ENCODE peak calls at places on chromosome 16, in seven cellular contexts. Q, S, I, X, T, B and G are unnamed samples.

GRCh38 chr16:89863741-89864391 is 9.5 kb upstream of the TCF25 start:
- DNase-seq in B (peak), T (no peak), I (peak), S (no peak), X (peak), Q (no peak), G (no peak)

GRCh38 chr16:11076259-11077018 is 132.1 kb downstream of the CLEC16A start:
- DNase-seq in S (no peak), X (no peak), I (no peak), B (peak), Q (no peak), T (no peak), G (no peak)

GRCh38 chr16:4320030-4320429 is 4.2 kb downstream of the GLIS2 start:
- DNase-seq in Q (no peak), T (no peak), X (no peak), B (no peak), S (no peak), I (no peak), G (no peak)

GRCh38 chr16:51637744-51638100 is 486.7 kb upstream of the SALL1 start:
- DNase-seq in X (no peak), S (no peak), I (no peak), B (no peak), T (peak), Q (no peak), G (no peak)

GRCh38 chr16:67678354-67679023 is 11.9 kb downstream of the C16orf86 start:
- DNase-seq in X (no peak), S (no peak), T (no peak), Q (peak), I (no peak), B (no peak), G (no peak)

GRCh38 chr16:55055262-55055661 is 124.6 kb downstream of the IRX5 start:
- DNase-seq in X (no peak), T (no peak), S (no peak), B (no peak), Q (no peak), I (no peak), G (no peak)

GRCh38 chr16:13093676-13094075 is 192.3 kb downstream of the SHISA9 start:
- DNase-seq in X (no peak), I (no peak), S (no peak), T (no peak), B (no peak), Q (peak), G (no peak)

GRCh38 chr16:79757163-79757562 is 156.6 kb upstream of the MAF start:
- DNase-seq in S (no peak), T (no peak), B (no peak), I (no peak), X (no peak), Q (no peak), G (no peak)

GRCh38 chr16:11759163-11759834 is 16.6 kb upstream of the TXNDC11 start:
- DNase-seq in I (no peak), X (no peak), T (no peak), Q (no peak), B (no peak), S (no peak), G (no peak)

GRCh38 chr16:86375841-86376240 is 134.5 kb upstream of the FOXF1 start:
- DNase-seq in X (no peak), Q (no peak), S (no peak), T (peak), I (no peak), B (no peak), G (no peak)

GRCh38 chr16:74275031-74275636 is 21.5 kb upstream of the PSMD7 start:
- DNase-seq in Q (no peak), B (no peak), I (no peak), S (no peak), T (peak), X (no peak), G (no peak)

GRCh38 chr16:54673353-54673752 is 257.3 kb upstream of the IRX5 start:
- DNase-seq in S (no peak), B (no peak), I (no peak), Q (no peak), X (no peak), T (no peak), G (no peak)

GRCh38 chr16:48003226-48003907 is 152.4 kb downstream of the ABCC12 start:
- DNase-seq in T (no peak), Q (no peak), S (no peak), I (no peak), X (no peak), B (no peak), G (no peak)

GRCh38 chr16:85506358-85506911 is 106.7 kb upstream of the GSE1 start:
- DNase-seq in Q (no peak), T (no peak), B (no peak), S (no peak), I (no peak), X (no peak), G (no peak)

GRCh38 chr16:87138316-87138715 is 178.9 kb downstream of the C16orf95 start:
- DNase-seq in X (no peak), I (no peak), B (no peak), S (no peak), Q (no peak), T (no peak), G (no peak)

GRCh38 chr16:76787394-76787793 is 403.6 kb upstream of the MON1B start:
- DNase-seq in Q (no peak), X (no peak), S (no peak), I (no peak), B (no peak), T (no peak), G (no peak)

GRCh38 chr16:84652565-84652964 is 4.3 kb downstream of the KLHL36 start:
- DNase-seq in X (peak), B (peak), S (no peak), I (peak), T (no peak), Q (no peak), G (no peak)

GRCh38 chr16:694187-694862 is 4.1 kb upstream of the WDR24 start:
- DNase-seq in S (no peak), I (no peak), Q (no peak), B (no peak), T (no peak), X (no peak), G (no peak)

GRCh38 chr16:48318630-48319029 is 66.6 kb downstream of the SIAH1 start:
- DNase-seq in B (peak), S (no peak), Q (no peak), X (peak), T (peak), I (peak), G (no peak)

GRCh38 chr16:4184038-4184702 is 57.7 kb downstream of the SRL start:
- DNase-seq in T (no peak), I (no peak), B (no peak), S (no peak), Q (no peak), X (no peak), G (no peak)

GRCh38 chr16:8998114-8998513 is 34.4 kb upstream of the USP7 start:
- DNase-seq in T (no peak), Q (no peak), B (no peak), X (no peak), I (no peak), S (no peak), G (no peak)

GRCh38 chr16:680967-681745 is 946 bp downstream of the STUB1 start:
- DNase-seq in B (no peak), X (no peak), Q (no peak), I (no peak), S (no peak), T (peak), G (no peak)

GRCh38 chr16:5447734-5448133 is 350.1 kb upstream of the EEF2KMT start:
- DNase-seq in I (no peak), X (no peak), S (no peak), T (no peak), B (no peak), Q (no peak), G (no peak)

GRCh38 chr16:25045696-25046381 is 30.7 kb upstream of the ARHGAP17 start:
- DNase-seq in S (no peak), Q (no peak), B (no peak), X (no peak), I (no peak), T (peak), G (no peak)

GRCh38 chr16:4463522-4464163 is 10.8 kb downstream of the NMRAL1 start:
- DNase-seq in S (no peak), Q (no peak), X (no peak), I (no peak), T (no peak), B (no peak), G (no peak)

GRCh38 chr16:70610273-70611223 is 35.8 kb upstream of the IL34 start:
- DNase-seq in B (no peak), S (no peak), T (no peak), X (no peak), I (no peak), Q (no peak), G (no peak)

GRCh38 chr16:35734728-35735402 is 2275.5 kb downstream of the TP53TG3F start:
- DNase-seq in T (no peak), B (no peak), Q (no peak), X (no peak), I (no peak), S (no peak), G (peak)

DNA sequence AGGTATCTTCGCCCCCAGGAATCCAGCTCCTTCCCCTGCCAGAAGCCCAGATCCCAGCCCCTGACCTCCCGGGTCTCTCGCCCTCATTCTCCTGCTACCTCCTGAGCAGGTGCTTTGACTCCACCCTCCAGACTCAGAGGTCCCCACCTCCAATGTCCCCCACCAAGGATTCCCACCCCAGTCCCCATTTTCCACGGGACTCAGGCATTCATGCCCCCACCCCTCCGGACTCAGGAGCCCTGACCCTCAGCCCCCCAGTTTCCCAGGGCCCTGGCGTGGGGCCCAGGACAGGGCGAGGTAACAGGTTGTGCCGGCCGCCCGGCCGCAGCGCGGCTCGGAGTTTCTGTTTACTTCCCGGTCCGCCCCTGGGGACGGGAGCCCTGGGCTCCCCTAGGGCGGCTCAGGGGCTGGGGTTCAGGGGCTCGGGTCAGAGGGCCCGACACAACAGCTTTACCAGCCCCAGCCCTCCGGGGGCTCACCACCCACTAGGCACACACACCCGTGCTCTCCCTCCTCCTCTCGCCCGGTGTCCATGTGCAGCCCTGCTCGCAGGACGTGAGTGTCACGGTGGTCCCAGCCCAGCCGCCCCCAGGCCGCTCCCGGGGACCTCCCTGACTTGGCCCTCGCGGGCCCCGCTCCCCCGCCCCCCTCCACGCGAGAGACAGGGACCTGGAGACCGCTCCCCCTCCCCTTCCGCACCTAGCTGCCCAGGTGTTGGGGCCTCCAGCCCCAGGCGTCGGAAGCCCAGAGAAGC is 595 bp downstream of the BICDL2 start:
- DNase-seq in B (no peak), S (no peak), Q (no peak), X (no peak), T (no peak), I (no peak), G (no peak)
- H3K4me3 ChIP-seq in B (no peak), S (peak), Q (peak), X (no peak), T (no peak), I (no peak), G (peak)

GRCh38 chr16:28301620-28302019 is 9.3 kb downstream of the SBK1 start:
- DNase-seq in S (no peak), Q (no peak), I (no peak), X (no peak), B (no peak), T (no peak), G (no peak)

GRCh38 chr16:28298511-28298878 is 6.2 kb downstream of the SBK1 start:
- DNase-seq in S (no peak), X (no peak), B (no peak), Q (no peak), T (no peak), I (no peak), G (no peak)

GRCh38 chr16:28297784-28298510 is 5.6 kb downstream of the SBK1 start:
- DNase-seq in I (no peak), B (no peak), Q (no peak), X (no peak), S (no peak), T (no peak), G (no peak)

GRCh38 chr16:28301154-28301553 is 8.8 kb downstream of the SBK1 start:
- DNase-seq in I (no peak), X (no peak), T (no peak), B (no peak), S (no peak), Q (no peak), G (no peak)

DNA sequence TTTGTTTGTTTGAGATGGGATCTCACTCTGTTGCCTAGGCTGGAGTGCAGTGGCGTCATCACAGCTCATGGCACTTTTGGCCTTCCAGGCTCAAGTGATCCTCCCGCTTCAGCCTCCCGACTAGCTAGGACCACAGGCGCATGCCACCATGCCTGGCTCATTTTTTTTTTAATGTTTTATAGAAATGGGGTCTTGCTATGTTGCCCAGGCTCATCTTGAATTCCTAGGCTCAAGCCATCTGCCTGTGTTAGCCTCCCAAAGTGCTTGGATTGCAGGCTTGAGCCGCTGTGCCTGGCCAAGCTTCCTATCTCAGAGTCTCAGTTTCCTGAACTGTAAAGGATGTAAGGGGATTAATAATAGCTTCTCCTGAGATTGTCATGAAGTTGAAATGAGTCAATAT is 8.0 kb downstream of the SBK1 start:
- DNase-seq in S (no peak), T (no peak), B (no peak), Q (no peak), X (no peak), I (no peak), G (no peak)
- H3K4me3 ChIP-seq in S (no peak), T (no peak), B (no peak), Q (no peak), X (no peak), I (no peak), G (no peak)

GRCh38 chr16:15649727-15650018 is 372 bp upstream of the NDE1 start:
- DNase-seq in S (no peak), X (no peak), I (no peak), Q (no peak), T (no peak), B (no peak), G (no peak)
- H3K4me3 ChIP-seq in S (peak), X (peak), I (peak), Q (peak), T (peak), B (peak), G (peak)

DNA sequence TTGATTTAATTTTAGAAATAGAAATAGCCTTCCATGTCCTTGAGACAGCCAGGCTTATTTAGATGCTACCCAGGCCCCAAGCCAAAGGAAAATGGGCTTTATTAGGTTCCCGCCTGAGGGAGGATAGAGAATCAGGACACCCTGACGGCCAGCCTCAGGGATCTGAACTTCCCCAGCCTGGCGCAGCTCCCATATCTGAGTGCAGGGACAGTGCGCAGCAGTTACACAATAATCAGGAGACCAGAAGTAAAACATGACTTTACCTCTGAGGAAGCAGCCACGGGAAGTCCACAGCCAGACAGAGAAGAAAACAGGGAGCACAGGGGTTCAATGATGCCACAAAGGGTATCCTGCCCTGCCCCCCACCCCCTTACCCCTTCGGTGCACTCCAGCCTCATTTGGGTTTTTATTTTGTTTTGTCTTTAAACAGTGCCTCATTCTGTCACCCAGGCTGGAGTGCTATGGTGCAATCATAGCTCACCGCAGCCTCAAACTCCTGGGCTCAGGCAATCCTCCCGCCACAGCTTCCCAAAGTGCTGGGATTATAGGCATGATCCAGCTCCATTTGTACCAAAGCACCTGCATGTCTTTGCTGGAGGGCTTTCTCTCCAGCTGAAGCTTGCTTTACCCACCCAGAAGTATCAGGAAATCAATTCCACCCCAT is 21.8 kb downstream of the ORC6 start:
- DNase-seq in T (no peak), S (peak), B (no peak), Q (no peak), X (no peak), I (no peak), G (no peak)
- H3K4me3 ChIP-seq in T (no peak), S (no peak), B (no peak), Q (no peak), X (no peak), I (no peak), G (no peak)

GRCh38 chr16:29702307-29702706 is 23.3 kb downstream of the QPRT start:
- DNase-seq in I (peak), X (peak), T (no peak), B (peak), S (no peak), Q (no peak), G (no peak)
- H3K4me3 ChIP-seq in I (peak), X (peak), T (no peak), B (peak), S (no peak), Q (no peak), G (no peak)

GRCh38 chr16:21703156-21703555 is 39.4 kb downstream of the OTOA start:
- DNase-seq in S (no peak), T (no peak), B (no peak), Q (no peak), X (no peak), I (no peak), G (no peak)

GRCh38 chr16:21703589-21704174 is 39.9 kb downstream of the OTOA start:
- DNase-seq in S (no peak), I (no peak), X (no peak), B (no peak), T (no peak), Q (no peak), G (no peak)

GRCh38 chr16:21704266-21704665 is 40.5 kb downstream of the OTOA start:
- DNase-seq in Q (no peak), B (no peak), X (no peak), T (no peak), S (no peak), I (no peak), G (no peak)

GRCh38 chr16:21701271-21701670 is 37.5 kb downstream of the OTOA start:
- DNase-seq in Q (no peak), T (no peak), X (no peak), S (no peak), I (no peak), B (no peak), G (no peak)

GRCh38 chr16:21702259-21702658 is 38.5 kb downstream of the OTOA start:
- DNase-seq in X (no peak), I (no peak), T (no peak), B (no peak), Q (no peak), S (no peak), G (no peak)
- H3K4me3 ChIP-seq in X (no peak), I (no peak), T (no peak), B (no peak), Q (no peak), S (no peak), G (no peak)

GRCh38 chr16:17939052-17939673 is 397.4 kb downstream of the NPIPA8 start:
- DNase-seq in T (no peak), S (no peak), B (no peak), I (no peak), Q (no peak), X (no peak), G (no peak)
- H3K4me3 ChIP-seq in T (no peak), S (no peak), B (no peak), I (peak), Q (no peak), X (no peak), G (no peak)

GRCh38 chr16:58755989-58756649 is 22.0 kb upstream of the GOT2 start:
- DNase-seq in B (peak), S (peak), Q (peak), X (peak), I (peak), T (peak), G (no peak)
- H3K4me3 ChIP-seq in B (no peak), S (no peak), Q (no peak), X (peak), I (peak), T (no peak), G (no peak)